ENCODE peak calls at places on chromosomes 6 and 20, in six cellular contexts. One of them, this sample, is unnamed.
A peak's percentile ranks its signal among the peaks of the same experiment; 100 is the strongest.

GRCh38 chr20:42779216-42779615 is 410.5 kb downstream of the PTPRT start:
- DNase-seq in amygdala: no peak
- DNase-seq in naive thymus-derived CD4-positive, alpha-beta T cell: no peak
- DNase-seq in CD4-positive, alpha-beta T cell: no peak
- DNase-seq in colonic mucosa: no peak
- DNase-seq in breast epithelium: no peak
- DNase-seq in this sample: no peak

GRCh38 chr6:105759015-105759414 is 327.1 kb upstream of the PRDM1 start:
- DNase-seq in colonic mucosa: peak; percentile 30
- DNase-seq in naive thymus-derived CD4-positive, alpha-beta T cell: no peak
- DNase-seq in amygdala: no peak
- DNase-seq in CD4-positive, alpha-beta T cell: no peak
- DNase-seq in breast epithelium: no peak
- DNase-seq in this sample: no peak

GRCh38 chr6:30067460-30068139 is 602 bp downstream of the PPP1R11 start:
- DNase-seq in naive thymus-derived CD4-positive, alpha-beta T cell: no peak
- DNase-seq in breast epithelium: no peak
- DNase-seq in colonic mucosa: no peak
- DNase-seq in amygdala: no peak
- DNase-seq in CD4-positive, alpha-beta T cell: no peak
- DNase-seq in this sample: peak; percentile 68

GRCh38 chr6:142887534-142887933 is 57.4 kb downstream of the HIVEP2 start:
- DNase-seq in colonic mucosa: no peak
- DNase-seq in CD4-positive, alpha-beta T cell: no peak
- DNase-seq in naive thymus-derived CD4-positive, alpha-beta T cell: peak; percentile 36
- DNase-seq in amygdala: no peak
- DNase-seq in breast epithelium: no peak
- DNase-seq in this sample: no peak

GRCh38 chr6:34230653-34231351 is 5.9 kb upstream of the HMGA1 start:
- DNase-seq in naive thymus-derived CD4-positive, alpha-beta T cell: no peak
- DNase-seq in CD4-positive, alpha-beta T cell: no peak
- DNase-seq in amygdala: no peak
- DNase-seq in breast epithelium: no peak
- DNase-seq in colonic mucosa: no peak
- DNase-seq in this sample: no peak

GRCh38 chr6:89314692-89315091 is 407 bp downstream of the GABRR2 start:
- DNase-seq in amygdala: no peak
- DNase-seq in naive thymus-derived CD4-positive, alpha-beta T cell: no peak
- DNase-seq in breast epithelium: no peak
- DNase-seq in CD4-positive, alpha-beta T cell: no peak
- DNase-seq in colonic mucosa: no peak
- DNase-seq in this sample: no peak

GRCh38 chr20:43584448-43585138 is 6.1 kb upstream of the IFT52 start:
- DNase-seq in colonic mucosa: no peak
- DNase-seq in breast epithelium: no peak
- DNase-seq in amygdala: no peak
- DNase-seq in CD4-positive, alpha-beta T cell: no peak
- DNase-seq in naive thymus-derived CD4-positive, alpha-beta T cell: no peak
- DNase-seq in this sample: no peak

GRCh38 chr20:32203556-32204484 is 3.7 kb downstream of the PLAGL2 start:
- DNase-seq in amygdala: no peak
- DNase-seq in colonic mucosa: no peak
- DNase-seq in naive thymus-derived CD4-positive, alpha-beta T cell: no peak
- DNase-seq in breast epithelium: no peak
- DNase-seq in CD4-positive, alpha-beta T cell: no peak
- DNase-seq in this sample: no peak

GRCh38 chr6:131765853-131766135 is 42.0 kb upstream of the ENPP1 start:
- DNase-seq in colonic mucosa: no peak
- DNase-seq in amygdala: no peak
- DNase-seq in CD4-positive, alpha-beta T cell: no peak
- DNase-seq in naive thymus-derived CD4-positive, alpha-beta T cell: no peak
- DNase-seq in breast epithelium: no peak
- DNase-seq in this sample: no peak

GRCh38 chr20:9628166-9628565 is 113.8 kb downstream of the LAMP5 start:
- DNase-seq in CD4-positive, alpha-beta T cell: no peak
- DNase-seq in colonic mucosa: no peak
- DNase-seq in breast epithelium: no peak
- DNase-seq in amygdala: no peak
- DNase-seq in naive thymus-derived CD4-positive, alpha-beta T cell: no peak
- DNase-seq in this sample: no peak

GRCh38 chr20:35264755-35265154 is 13.2 kb downstream of the MMP24OS start:
- DNase-seq in naive thymus-derived CD4-positive, alpha-beta T cell: no peak
- DNase-seq in colonic mucosa: no peak
- DNase-seq in breast epithelium: no peak
- DNase-seq in amygdala: no peak
- DNase-seq in CD4-positive, alpha-beta T cell: no peak
- DNase-seq in this sample: no peak

GRCh38 chr20:63753381-63753780 is 13.8 kb downstream of the SLC2A4RG start:
- DNase-seq in naive thymus-derived CD4-positive, alpha-beta T cell: no peak
- DNase-seq in CD4-positive, alpha-beta T cell: no peak
- DNase-seq in breast epithelium: no peak
- DNase-seq in amygdala: no peak
- DNase-seq in colonic mucosa: no peak
- DNase-seq in this sample: no peak

GRCh38 chr6:143074101-143074500 is 13.4 kb downstream of the AIG1 start:
- DNase-seq in amygdala: no peak
- DNase-seq in breast epithelium: no peak
- DNase-seq in CD4-positive, alpha-beta T cell: no peak
- DNase-seq in colonic mucosa: no peak
- DNase-seq in naive thymus-derived CD4-positive, alpha-beta T cell: no peak
- DNase-seq in this sample: no peak

GRCh38 chr6:169589293-169589692 is 112.5 kb downstream of the WDR27 start:
- DNase-seq in naive thymus-derived CD4-positive, alpha-beta T cell: peak; percentile 37
- DNase-seq in CD4-positive, alpha-beta T cell: no peak
- DNase-seq in breast epithelium: no peak
- DNase-seq in amygdala: no peak
- DNase-seq in colonic mucosa: peak; percentile 37
- DNase-seq in this sample: no peak

This sample was measured in thoracic aorta.